ENCODE peak calls at places on chromosomes 12 and 14, in seven cellular contexts. One of them, this sample, is unnamed.

GRCh38 chr14:105307052-105307727 is 6.4 kb upstream of the BRF1 start:
- DNase-seq in astrocyte of the spinal cord: no peak
- DNase-seq in lung: no peak
- DNase-seq in HFF-Myc: no peak
- DNase-seq in gastrocnemius medialis: no peak
- DNase-seq in fibroblast of pulmonary artery: no peak
- DNase-seq in GM12864: no peak
- DNase-seq in this sample: no peak

GRCh38 chr14:37116933-37117844 is 55.2 kb downstream of the SLC25A21 start:
- DNase-seq in fibroblast of pulmonary artery: peak; percentile 43
- DNase-seq in astrocyte of the spinal cord: peak; percentile 82
- DNase-seq in lung: no peak
- DNase-seq in gastrocnemius medialis: no peak
- DNase-seq in GM12864: no peak
- DNase-seq in HFF-Myc: peak; percentile 36
- DNase-seq in this sample: no peak

GRCh38 chr12:3228587-3228986 is 151.4 kb downstream of the TSPAN9 start:
- DNase-seq in astrocyte of the spinal cord: no peak
- DNase-seq in GM12864: no peak
- DNase-seq in gastrocnemius medialis: no peak
- DNase-seq in lung: no peak
- DNase-seq in fibroblast of pulmonary artery: no peak
- DNase-seq in HFF-Myc: peak; percentile 61
- DNase-seq in this sample: no peak

GRCh38 chr12:57623811-57624390 is 9.1 kb downstream of the B4GALNT1 start:
- DNase-seq in GM12864: no peak
- DNase-seq in astrocyte of the spinal cord: no peak
- DNase-seq in fibroblast of pulmonary artery: no peak
- DNase-seq in lung: no peak
- DNase-seq in gastrocnemius medialis: no peak
- DNase-seq in HFF-Myc: no peak
- DNase-seq in this sample: no peak

GRCh38 chr12:85350356-85350755 is 70.3 kb downstream of the ALX1 start:
- DNase-seq in gastrocnemius medialis: no peak
- DNase-seq in astrocyte of the spinal cord: no peak
- DNase-seq in HFF-Myc: no peak
- DNase-seq in fibroblast of pulmonary artery: no peak
- DNase-seq in lung: no peak
- DNase-seq in GM12864: no peak
- DNase-seq in this sample: no peak

GRCh38 chr12:63382930-63383329 is 231.9 kb upstream of the AVPR1A start:
- DNase-seq in GM12864: no peak
- DNase-seq in lung: no peak
- DNase-seq in HFF-Myc: no peak
- DNase-seq in gastrocnemius medialis: no peak
- DNase-seq in astrocyte of the spinal cord: peak; percentile 33
- DNase-seq in fibroblast of pulmonary artery: no peak
- DNase-seq in this sample: no peak

GRCh38 chr12:91413591-91413990 is 231.0 kb upstream of the DCN start:
- DNase-seq in astrocyte of the spinal cord: peak; percentile 43
- DNase-seq in fibroblast of pulmonary artery: peak; percentile 24
- DNase-seq in HFF-Myc: peak; percentile 49
- DNase-seq in gastrocnemius medialis: no peak
- DNase-seq in lung: no peak
- DNase-seq in GM12864: no peak
- DNase-seq in this sample: no peak

GRCh38 chr14:21467620-21468019 is 9.1 kb downstream of the RAB2B start:
- DNase-seq in lung: no peak
- DNase-seq in HFF-Myc: no peak
- DNase-seq in fibroblast of pulmonary artery: peak; percentile 98
- DNase-seq in astrocyte of the spinal cord: peak; percentile 51
- DNase-seq in gastrocnemius medialis: no peak
- DNase-seq in GM12864: no peak
- DNase-seq in this sample: no peak

GRCh38 chr12:116306536-116306935 is 29.0 kb upstream of the MED13L start:
- DNase-seq in GM12864: no peak
- DNase-seq in astrocyte of the spinal cord: no peak
- DNase-seq in gastrocnemius medialis: no peak
- DNase-seq in lung: no peak
- DNase-seq in HFF-Myc: no peak
- DNase-seq in fibroblast of pulmonary artery: no peak
- DNase-seq in this sample: no peak

GRCh38 chr14:92677087-92677668 is 71.2 kb downstream of the LGMN start:
- DNase-seq in lung: no peak
- DNase-seq in astrocyte of the spinal cord: no peak
- DNase-seq in gastrocnemius medialis: no peak
- DNase-seq in fibroblast of pulmonary artery: no peak
- DNase-seq in HFF-Myc: no peak
- DNase-seq in GM12864: peak; percentile 91
- DNase-seq in this sample: no peak

GRCh38 chr12:121894633-121895032 is 6.0 kb downstream of the PSMD9 start:
- DNase-seq in gastrocnemius medialis: no peak
- DNase-seq in lung: no peak
- DNase-seq in fibroblast of pulmonary artery: peak; percentile 64
- DNase-seq in astrocyte of the spinal cord: peak; percentile 52
- DNase-seq in GM12864: no peak
- DNase-seq in HFF-Myc: no peak
- DNase-seq in this sample: no peak

GRCh38 chr14:103558071-103558882 is 4.2 kb downstream of the BAG5 start:
- DNase-seq in lung: no peak
- DNase-seq in astrocyte of the spinal cord: peak; percentile 70
- DNase-seq in HFF-Myc: no peak
- DNase-seq in GM12864: no peak
- DNase-seq in gastrocnemius medialis: no peak
- DNase-seq in fibroblast of pulmonary artery: peak; percentile 57
- DNase-seq in this sample: no peak

GRCh38 chr12:127546721-127547505 is 720.1 kb upstream of the TMEM132C start:
- DNase-seq in gastrocnemius medialis: no peak
- DNase-seq in GM12864: no peak
- DNase-seq in astrocyte of the spinal cord: no peak
- DNase-seq in lung: no peak
- DNase-seq in fibroblast of pulmonary artery: no peak
- DNase-seq in HFF-Myc: no peak
- DNase-seq in this sample: no peak

GRCh38 chr14:64707661-64708060 is 3.4 kb downstream of the PLEKHG3 start:
- DNase-seq in lung: no peak
- DNase-seq in astrocyte of the spinal cord: peak; percentile 78
- DNase-seq in gastrocnemius medialis: no peak
- DNase-seq in GM12864: no peak
- DNase-seq in fibroblast of pulmonary artery: peak; percentile 72
- DNase-seq in HFF-Myc: no peak
- DNase-seq in this sample: no peak

GRCh38 chr14:64706552-64707193 is 2.4 kb downstream of the PLEKHG3 start:
- DNase-seq in astrocyte of the spinal cord: no peak
- DNase-seq in fibroblast of pulmonary artery: no peak
- DNase-seq in GM12864: no peak
- DNase-seq in HFF-Myc: no peak
- DNase-seq in lung: no peak
- DNase-seq in gastrocnemius medialis: no peak
- DNase-seq in this sample: no peak

GRCh38 chr14:64709126-64709525 is 4.9 kb downstream of the PLEKHG3 start:
- DNase-seq in GM12864: no peak
- DNase-seq in gastrocnemius medialis: no peak
- DNase-seq in lung: no peak
- DNase-seq in HFF-Myc: no peak
- DNase-seq in astrocyte of the spinal cord: no peak
- DNase-seq in fibroblast of pulmonary artery: no peak
- DNase-seq in this sample: no peak

GRCh38 chr14:64706119-64706465 is 1.9 kb downstream of the PLEKHG3 start:
- DNase-seq in lung: no peak
- DNase-seq in gastrocnemius medialis: no peak
- DNase-seq in GM12864: no peak
- DNase-seq in fibroblast of pulmonary artery: no peak
- DNase-seq in HFF-Myc: no peak
- DNase-seq in astrocyte of the spinal cord: no peak
- DNase-seq in this sample: no peak

GRCh38 chr14:64708148-64709004 is 4.2 kb downstream of the PLEKHG3 start:
- DNase-seq in astrocyte of the spinal cord: no peak
- DNase-seq in lung: no peak
- DNase-seq in fibroblast of pulmonary artery: no peak
- DNase-seq in HFF-Myc: no peak
- DNase-seq in gastrocnemius medialis: peak; percentile 34
- DNase-seq in GM12864: no peak
- DNase-seq in this sample: no peak
- H3K4me3 ChIP-seq in astrocyte of the spinal cord: no peak overlapping the region
- H3K4me3 ChIP-seq in lung: no peak overlapping the region
- H3K4me3 ChIP-seq in fibroblast of pulmonary artery: no peak overlapping the region
- H3K4me3 ChIP-seq in HFF-Myc: no peak overlapping the region
- H3K4me3 ChIP-seq in gastrocnemius medialis: peak overlapping the region; percentile 67
- H3K4me3 ChIP-seq in GM12864: no peak overlapping the region
- H3K4me3 ChIP-seq in this sample: peak overlapping the region; percentile 17

DNA sequence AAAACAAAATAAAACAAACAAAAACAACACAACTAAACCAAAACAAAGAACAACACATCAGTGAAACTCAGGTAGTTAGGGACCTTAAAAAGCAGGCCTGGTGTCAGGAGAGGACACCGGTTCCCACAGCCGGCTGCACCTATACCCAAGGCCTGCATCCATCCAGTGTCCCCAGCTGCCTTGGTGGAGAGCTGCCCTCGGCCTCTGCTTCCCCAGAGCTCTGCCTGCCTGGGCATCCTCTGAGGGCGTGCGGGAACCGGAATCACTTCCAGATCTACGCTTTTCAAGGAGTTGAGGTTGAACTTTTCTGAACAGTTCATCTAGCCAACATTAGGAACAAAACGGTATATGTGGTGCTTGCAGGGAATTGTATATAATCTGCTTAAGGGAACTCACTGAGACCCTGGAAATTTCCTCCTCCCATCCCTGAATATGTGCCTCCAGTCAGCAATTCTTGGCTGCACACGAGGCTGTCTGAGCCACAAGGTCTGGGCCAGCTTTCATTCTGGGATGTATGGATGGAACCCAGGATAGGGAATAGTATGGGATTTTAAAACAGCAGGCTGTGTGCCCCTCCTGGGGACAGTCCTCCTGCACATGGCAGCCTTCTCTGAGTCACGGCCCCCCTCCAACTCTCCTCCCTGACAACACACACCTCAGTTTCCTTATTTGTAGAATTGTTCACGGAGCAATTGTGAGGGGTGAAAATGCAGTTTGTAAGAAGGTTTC is 319.0 kb upstream of the RTL1 start:
- DNase-seq in gastrocnemius medialis: no peak
- DNase-seq in fibroblast of pulmonary artery: no peak
- DNase-seq in GM12864: no peak
- DNase-seq in HFF-Myc: no peak
- DNase-seq in lung: no peak
- DNase-seq in astrocyte of the spinal cord: no peak
- DNase-seq in this sample: peak; percentile 40
- H3K4me3 ChIP-seq in gastrocnemius medialis: no peak overlapping the region
- H3K4me3 ChIP-seq in fibroblast of pulmonary artery: no peak overlapping the region
- H3K4me3 ChIP-seq in GM12864: no peak overlapping the region
- H3K4me3 ChIP-seq in HFF-Myc: no peak overlapping the region
- H3K4me3 ChIP-seq in lung: no peak overlapping the region
- H3K4me3 ChIP-seq in astrocyte of the spinal cord: no peak overlapping the region
- H3K4me3 ChIP-seq in this sample: no peak overlapping the region

DNA sequence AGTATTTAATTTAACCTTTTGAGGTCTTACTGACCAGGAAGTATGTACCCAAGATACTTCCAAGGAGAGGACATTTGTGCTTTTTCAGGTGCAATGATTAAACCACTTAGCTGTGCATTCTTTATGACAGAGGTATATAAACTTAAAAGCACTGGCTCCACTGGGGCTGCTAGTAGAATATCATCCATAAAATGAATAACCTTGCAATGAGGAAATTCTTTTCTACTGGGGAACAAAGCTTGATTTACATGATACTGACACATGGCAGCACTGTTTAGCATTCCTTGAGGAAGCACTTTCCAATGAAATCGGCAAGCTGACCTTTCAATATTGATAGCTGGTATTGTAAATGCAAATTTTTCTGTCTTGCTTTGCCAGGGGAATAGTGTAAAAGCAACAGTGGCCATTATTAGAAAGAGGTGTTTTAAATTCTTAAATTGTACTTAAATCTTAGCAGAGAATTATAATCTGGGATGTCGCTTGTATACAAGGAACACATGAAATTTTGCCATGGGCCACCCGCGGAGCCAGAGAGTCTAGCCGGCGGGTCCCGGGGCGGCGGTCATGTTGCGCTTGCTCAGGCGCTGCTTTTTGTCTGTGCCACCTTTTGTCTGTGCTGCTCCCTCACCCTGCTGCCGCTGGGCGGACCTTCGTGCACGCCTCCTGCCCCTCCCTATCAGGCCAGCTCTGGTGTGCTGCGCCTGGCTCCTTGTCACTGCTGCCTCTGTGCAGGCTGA is 20.9 kb upstream of the BLTP3B start:
- DNase-seq in HFF-Myc: no peak
- DNase-seq in lung: peak; percentile 81
- DNase-seq in gastrocnemius medialis: peak; percentile 35
- DNase-seq in GM12864: no peak
- DNase-seq in astrocyte of the spinal cord: peak; percentile 35
- DNase-seq in fibroblast of pulmonary artery: peak; percentile 51
- DNase-seq in this sample: peak; percentile 76
- H3K4me3 ChIP-seq in HFF-Myc: peak overlapping the region; percentile 13
- H3K4me3 ChIP-seq in lung: no peak overlapping the region
- H3K4me3 ChIP-seq in gastrocnemius medialis: peak overlapping the region; percentile 27
- H3K4me3 ChIP-seq in GM12864: no peak overlapping the region
- H3K4me3 ChIP-seq in astrocyte of the spinal cord: peak overlapping the region; percentile 21
- H3K4me3 ChIP-seq in fibroblast of pulmonary artery: peak overlapping the region; percentile 10
- H3K4me3 ChIP-seq in this sample: peak overlapping the region; percentile 4

GRCh38 chr14:28767851-28768548 is 1.4 kb downstream of the FOXG1 start:
- DNase-seq in lung: no peak
- DNase-seq in fibroblast of pulmonary artery: no peak
- DNase-seq in gastrocnemius medialis: no peak
- DNase-seq in HFF-Myc: no peak
- DNase-seq in astrocyte of the spinal cord: no peak
- DNase-seq in GM12864: no peak
- DNase-seq in this sample: no peak
- H3K4me3 ChIP-seq in lung: no peak overlapping the region
- H3K4me3 ChIP-seq in fibroblast of pulmonary artery: peak overlapping the region; percentile 30
- H3K4me3 ChIP-seq in gastrocnemius medialis: no peak overlapping the region
- H3K4me3 ChIP-seq in HFF-Myc: no peak overlapping the region
- H3K4me3 ChIP-seq in astrocyte of the spinal cord: peak overlapping the region; percentile 44
- H3K4me3 ChIP-seq in GM12864: no peak overlapping the region
- H3K4me3 ChIP-seq in this sample: no peak overlapping the region

This sample was measured in right atrium auricular region.